ENCODE peak calls at places on chromosomes 3 and 15, in ten cellular contexts. I is GM23338, P is MM.1S, N is PC-3, Q is hepatocyte, R is SK-N-SH, A is GM23248, D is OCI-LY7, K is HCT116, S is Karpas-422. E is an unnamed sample. For H3K4me1 and H3K9me2, the result is how much of the 10 kb centered on the place peaks cover.

GRCh38 chr15:49301562-49301961 is 121.5 kb upstream of the FGF7 start:
- DNase-seq in I (no peak), P (no peak), N (peak), Q (no peak), R (no peak), A (peak), D (no peak), K (no peak), S (no peak), E (no peak)

GRCh38 chr15:47586653-47587224 is 130.6 kb upstream of the SEMA6D start:
- DNase-seq in I (no peak), P (no peak), N (peak), Q (no peak), R (no peak), A (no peak), D (no peak), K (no peak), S (no peak), E (no peak)

GRCh38 chr15:67801142-67801541 is 24.2 kb upstream of the SKOR1 start:
- DNase-seq in I (no peak), P (no peak), N (no peak), Q (no peak), R (no peak), A (no peak), D (no peak), K (no peak), S (no peak), E (no peak)

GRCh38 chr15:53558384-53558783 is 201.1 kb downstream of the WDR72 start:
- DNase-seq in I (no peak), P (no peak), N (no peak), Q (no peak), R (no peak), A (no peak), D (no peak), K (no peak), S (no peak), E (no peak)

GRCh38 chr15:69703495-69704187 is 251.0 kb downstream of the RPLP1 start:
- DNase-seq in I (no peak), P (no peak), N (no peak), Q (peak), R (no peak), A (no peak), D (no peak), K (no peak), S (no peak), E (no peak)

GRCh38 chr3:72904156-72904555 is 16.3 kb downstream of the GXYLT2 start:
- DNase-seq in I (no peak), P (no peak), N (no peak), Q (no peak), R (no peak), A (no peak), D (no peak), K (no peak), S (no peak), E (no peak)

GRCh38 chr3:73618461-73618860 is 6.3 kb downstream of the PDZRN3 start:
- DNase-seq in I (no peak), P (no peak), N (no peak), Q (no peak), R (no peak), A (peak), D (no peak), K (no peak), S (no peak), E (no peak)

GRCh38 chr3:46708401-46709146 is 7.4 kb downstream of the TMIE start:
- DNase-seq in I (no peak), P (no peak), N (no peak), Q (no peak), R (no peak), A (no peak), D (no peak), K (no peak), S (no peak), E (no peak)

GRCh38 chr3:158731938-158732855 is at the start of gene RARRES1:
- DNase-seq in I (peak), P (no peak), N (no peak), Q (peak), R (peak), A (peak), D (no peak), K (no peak), S (no peak), E (peak)

GRCh38 chr3:113498221-113499005 is 16.5 kb downstream of the SPICE1 start:
- DNase-seq in I (no peak), P (no peak), N (peak), Q (no peak), R (no peak), A (peak), D (no peak), K (no peak), S (no peak), E (peak)

GRCh38 chr3:125479091-125479490 is 40.9 kb downstream of the SNX4 start:
- DNase-seq in I (no peak), P (no peak), N (no peak), Q (no peak), R (no peak), A (peak), D (no peak), K (no peak), S (no peak), E (no peak)

GRCh38 chr3:43581343-43581742 is 40.5 kb downstream of the ANO10 start:
- DNase-seq in I (no peak), P (no peak), N (peak), Q (no peak), R (no peak), A (peak), D (no peak), K (no peak), S (no peak), E (no peak)

GRCh38 chr15:40978141-40978540 is 24.9 kb downstream of the CHAC1 start:
- DNase-seq in I (no peak), P (no peak), N (no peak), Q (no peak), R (no peak), A (no peak), D (no peak), K (no peak), S (no peak), E (no peak)
- H3K4me3 ChIP-seq in I (no peak), P (no peak), N (no peak), Q (no peak), R (no peak), A (no peak), D (no peak), K (no peak), S (no peak), E (no peak)

DNA sequence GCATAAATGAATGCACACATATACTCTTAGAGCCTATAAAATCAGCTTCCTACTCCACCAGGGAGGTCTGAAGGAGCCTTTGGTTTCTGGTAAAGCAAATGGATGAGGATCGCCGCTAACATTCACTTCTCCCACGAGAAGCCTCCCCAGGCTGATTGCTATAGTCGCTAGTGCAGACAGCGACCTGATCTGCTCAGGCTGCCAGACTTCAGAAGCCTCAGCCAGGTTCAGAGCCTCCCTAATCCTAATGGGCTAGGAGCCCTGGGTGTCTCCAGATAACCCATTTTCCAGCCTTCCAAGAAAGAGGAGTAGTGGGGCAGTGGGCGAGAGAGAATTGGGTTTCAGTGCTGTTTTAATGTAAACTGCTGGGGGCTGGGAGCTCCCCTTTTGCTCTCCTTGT is 35.4 kb downstream of the TPM1 start:
- DNase-seq in I (no peak), P (no peak), N (no peak), Q (no peak), R (no peak), A (no peak), D (no peak), K (no peak), S (no peak), E (no peak)
- H3K4me1 ChIP-seq in I (half or more), P (under half), N (under half), Q (under half), R (under half), A (under half), D (under half), K (under half), S (under half), E (under half)

GRCh38 chr3:19573644-19574043 is 360.4 kb downstream of the EFHB start:
- DNase-seq in I (no peak), P (no peak), N (no peak), Q (no peak), R (no peak), A (no peak), D (no peak), K (no peak), S (no peak), E (no peak)

DNA sequence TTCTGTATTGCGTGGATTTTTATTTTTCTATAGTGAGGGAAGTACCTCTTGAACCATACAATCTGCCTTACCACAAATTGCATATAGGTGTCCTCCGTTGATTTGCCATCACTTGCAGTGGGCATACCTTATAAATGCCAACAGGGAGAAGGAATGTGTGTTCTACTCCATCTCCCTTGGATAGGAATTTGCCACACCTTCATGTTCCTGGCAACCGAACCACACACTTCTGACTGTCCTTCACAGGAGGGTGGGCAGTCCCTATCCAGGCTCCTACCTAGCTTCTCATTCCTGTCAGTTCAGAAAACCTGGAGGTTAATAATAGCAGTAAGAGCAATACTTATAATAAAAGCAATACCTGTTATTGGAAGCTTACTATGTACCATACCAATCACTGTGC is 357.7 kb downstream of the EFHB start:
- DNase-seq in I (no peak), P (no peak), N (no peak), Q (no peak), R (no peak), A (no peak), D (no peak), K (no peak), S (no peak), E (peak)
- H3K9me2 ChIP-seq in I (under half), P (under half), N (under half), Q (under half), R (under half), A (under half), D (under half), K (under half), S (under half), E (under half)

GRCh38 chr3:14435175-14436011 is 33.0 kb downstream of the SLC6A6 start:
- DNase-seq in I (no peak), P (peak), N (no peak), Q (no peak), R (no peak), A (peak), D (no peak), K (no peak), S (no peak), E (peak)
- H3K4me3 ChIP-seq in I (no peak), P (peak), N (no peak), Q (no peak), R (no peak), A (peak), D (no peak), K (no peak), S (no peak), E (no peak)

DNA sequence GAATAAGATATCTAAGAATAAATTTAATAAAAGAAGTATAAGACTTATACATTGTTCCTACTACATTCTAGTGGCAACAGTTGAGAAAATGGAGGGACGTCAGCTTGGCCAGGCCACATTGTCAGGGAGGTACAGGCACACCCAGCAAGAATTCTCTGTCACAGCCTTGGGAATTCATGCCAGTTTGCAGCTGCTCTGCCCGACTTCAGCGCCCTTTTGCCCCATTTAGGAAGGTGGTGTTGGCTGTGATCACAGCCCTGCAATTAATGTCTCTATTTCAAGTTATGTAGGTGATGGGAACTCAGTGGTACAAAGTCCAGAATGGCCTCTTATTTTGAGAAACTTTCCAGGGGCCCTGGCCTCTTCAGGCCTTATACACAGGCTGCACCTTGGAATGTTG is 26.7 kb downstream of the AMOTL2 start:
- DNase-seq in I (no peak), P (no peak), N (no peak), Q (no peak), R (no peak), A (no peak), D (no peak), K (no peak), S (no peak), E (no peak)
- H3K4me1 ChIP-seq in I (under half), P (under half), N (under half), Q (under half), R (under half), A (under half), D (under half), K (half or more), S (under half), E (half or more)

GRCh38 chr3:136802481-136802996 is 16.4 kb upstream of the SLC35G2 start:
- DNase-seq in I (no peak), P (no peak), N (peak), Q (no peak), R (no peak), A (peak), D (no peak), K (peak), S (no peak), E (peak)
- H3K9me2 ChIP-seq in I (under half), P (under half), N (under half), Q (under half), R (under half), A (under half), D (under half), K (under half), S (under half), E (under half)

DNA sequence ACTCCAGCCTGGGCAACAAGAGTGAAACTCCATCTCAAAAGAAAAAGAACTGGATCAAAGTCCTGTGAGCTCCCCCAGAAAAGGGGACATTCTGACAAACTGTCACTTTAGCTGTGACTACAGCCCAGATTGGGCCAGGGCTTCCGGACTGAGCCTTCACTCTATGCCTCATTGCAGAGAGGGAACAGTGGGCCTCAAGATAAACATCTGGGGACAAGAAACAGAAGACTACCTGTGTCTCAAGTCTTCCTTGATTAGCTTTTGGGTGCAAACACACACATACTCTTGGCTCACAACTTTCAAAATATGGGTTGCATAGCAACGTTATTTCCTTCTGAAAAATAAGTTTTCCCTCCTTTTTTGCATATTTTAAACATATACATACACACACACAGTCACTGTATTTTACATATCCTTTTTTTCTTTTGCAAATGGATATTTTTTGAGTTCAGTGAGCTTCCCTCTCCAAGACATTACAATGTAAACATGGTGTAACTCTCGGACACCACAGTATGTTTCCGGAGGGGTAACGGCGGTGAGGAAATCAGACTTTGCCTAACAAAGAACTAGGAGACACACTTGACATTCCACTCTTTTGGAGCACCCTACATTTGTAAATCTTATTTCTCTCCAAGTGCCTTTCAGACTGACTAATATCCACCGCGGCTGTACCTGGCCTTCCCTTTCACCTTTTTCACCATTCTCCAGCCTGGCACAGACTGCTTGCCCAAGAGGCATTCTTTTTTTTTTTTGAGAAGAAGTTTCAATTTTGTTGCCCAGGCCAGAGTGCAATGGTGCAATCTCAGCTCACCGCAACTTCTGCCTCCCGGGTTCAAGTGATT is 3.5 kb downstream of the TKT start:
- DNase-seq in I (peak), P (no peak), N (no peak), Q (no peak), R (no peak), A (no peak), D (peak), K (no peak), S (peak), E (peak)
- H3K4me3 ChIP-seq in I (peak), P (peak), N (peak), Q (no peak), R (no peak), A (peak), D (peak), K (no peak), S (peak), E (peak)

DNA sequence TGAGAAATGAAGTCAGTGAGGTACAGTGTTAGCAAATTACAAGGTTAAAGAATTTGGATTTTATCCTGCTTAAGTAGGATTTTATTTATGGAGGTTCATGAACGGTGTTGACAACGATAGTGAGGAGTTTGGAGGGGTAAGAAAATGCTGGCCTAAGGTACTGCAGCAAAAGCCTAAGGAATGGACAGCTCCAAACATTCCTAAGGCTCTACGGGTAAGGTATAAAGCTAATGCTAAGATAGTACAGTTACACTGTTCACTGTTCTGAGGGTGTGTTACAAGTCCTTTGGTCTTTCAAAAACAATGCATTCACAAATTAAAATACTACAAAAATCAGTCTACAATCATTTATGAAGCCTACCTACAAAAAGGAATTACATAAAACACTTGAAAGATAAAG is 7.3 kb downstream of the MTMR10 start:
- DNase-seq in I (no peak), P (no peak), N (no peak), Q (no peak), R (no peak), A (peak), D (no peak), K (no peak), S (no peak), E (no peak)
- H3K4me1 ChIP-seq in I (under half), P (under half), N (under half), Q (under half), R (under half), A (under half), D (under half), K (under half), S (under half), E (under half)